ENCODE peak calls at places on chromosomes 11 and 22, in five cellular contexts. F, Y, K, L and P are unnamed samples.

GRCh38 chr11:64842851-64843841 is 1.3 kb downstream of the CDC42BPG start:
- DNase-seq in L (peak), K (no peak), Y (no peak), F (no peak), P (no peak)

GRCh38 chr11:40130427-40130826 is 1329.0 kb downstream of the LRRC4C start:
- DNase-seq in Y (no peak), L (no peak), F (no peak), K (no peak), P (no peak)

GRCh38 chr22:29408925-29409324 is 20.6 kb upstream of the AP1B1 start:
- DNase-seq in Y (no peak), K (no peak), F (no peak), L (peak), P (no peak)

GRCh38 chr11:95092549-95093324 is 3.1 kb downstream of the ENDOD1 start:
- DNase-seq in F (no peak), L (peak), Y (peak), K (no peak), P (no peak)

GRCh38 chr11:75966546-75967287 is 151.7 kb downstream of the UVRAG start:
- DNase-seq in L (peak), Y (peak), K (no peak), F (no peak), P (no peak)

GRCh38 chr11:66335531-66336233 is 552 bp downstream of the RIN1 start:
- DNase-seq in K (no peak), Y (peak), L (peak), F (peak), P (no peak)

GRCh38 chr11:130211781-130212401 is 52.3 kb downstream of the ST14 start:
- DNase-seq in Y (no peak), L (no peak), K (no peak), F (peak), P (no peak)

GRCh38 chr11:75771646-75772410 is 3.2 kb downstream of the DGAT2 start:
- DNase-seq in L (peak), Y (peak), F (peak), K (no peak), P (no peak)

GRCh38 chr11:102238287-102238894 is 78.9 kb upstream of the BIRC3 start:
- DNase-seq in Y (no peak), F (no peak), K (no peak), L (no peak), P (no peak)

GRCh38 chr22:37484115-37485005 is 1.8 kb downstream of the MFNG start:
- DNase-seq in K (peak), L (no peak), Y (no peak), F (peak), P (peak)

GRCh38 chr11:134386945-134387344 is 25.1 kb downstream of the B3GAT1 start:
- DNase-seq in F (no peak), L (no peak), Y (no peak), K (no peak), P (no peak)

GRCh38 chr11:9756878-9757277 is 93.0 kb downstream of the SWAP70 start:
- DNase-seq in Y (no peak), L (no peak), K (no peak), F (no peak), P (no peak)

GRCh38 chr11:11816511-11817319 is 25.1 kb upstream of the USP47 start:
- DNase-seq in F (no peak), L (peak), Y (peak), K (no peak), P (no peak)

GRCh38 chr22:21103633-21104032 is 57.9 kb downstream of the LRRC74B start:
- DNase-seq in L (no peak), Y (no peak), K (no peak), F (no peak), P (no peak)

GRCh38 chr11:4092031-4092430 is 2.6 kb upstream of the RRM1 start:
- DNase-seq in L (no peak), F (no peak), K (no peak), Y (no peak), P (no peak)

GRCh38 chr22:17601031-17601430 is 27.5 kb downstream of the ATP6V1E1 start:
- DNase-seq in Y (no peak), L (no peak), K (no peak), F (no peak), P (no peak)

GRCh38 chr11:77602385-77603105 is 12.8 kb downstream of the AQP11 start:
- DNase-seq in K (no peak), Y (peak), F (no peak), L (peak), P (no peak)

GRCh38 chr11:74339619-74340018 is 28.2 kb upstream of the P4HA3 start:
- DNase-seq in F (no peak), L (no peak), K (no peak), Y (no peak), P (no peak)

GRCh38 chr22:31969789-31970489 is 25.6 kb downstream of the YWHAH start:
- DNase-seq in F (peak), K (peak), Y (peak), L (peak), P (peak)

GRCh38 chr11:18699269-18699596 is 654 bp downstream of the TMEM86A start:
- DNase-seq in F (no peak), K (no peak), Y (peak), L (no peak), P (no peak)

GRCh38 chr22:24414523-24414922 is 12.9 kb upstream of the ADORA2A start:
- DNase-seq in F (peak), Y (no peak), K (no peak), L (no peak), P (no peak)

GRCh38 chr11:115652094-115652493 is 147.9 kb upstream of the CADM1 start:
- DNase-seq in F (no peak), K (no peak), Y (no peak), L (no peak), P (no peak)

GRCh38 chr11:82980292-82980691 is 78.8 kb downstream of the DDIAS start:
- DNase-seq in K (no peak), L (peak), Y (peak), F (no peak), P (no peak)

GRCh38 chr22:36081023-36081431 is 52.4 kb upstream of the RBFOX2 start:
- DNase-seq in Y (peak), K (no peak), F (peak), L (peak), P (no peak)